ENCODE peak calls at places on chromosomes 4 and X, in four cellular contexts. R, I, C and V are unnamed samples.

GRCh38 chrX:24647257-24648058 is at the start of gene PCYT1B:
- DNase-seq in C (peak; percentile 6), R (peak; percentile 68), I (peak; percentile 71), V (peak; percentile 45)

GRCh38 chr4:5378002-5378401 is 326.7 kb downstream of the STK32B start:
- DNase-seq in I (no peak), R (no peak), C (no peak), V (no peak)

GRCh38 chr4:106987314-106987713 is 48.8 kb downstream of the DKK2 start:
- DNase-seq in R (no peak), C (no peak), I (no peak), V (no peak)

GRCh38 chr4:152556814-152557213 is 20.9 kb upstream of the FBXW7 start:
- DNase-seq in I (no peak), R (no peak), C (no peak), V (no peak)

GRCh38 chr4:21742326-21742725 is 206.2 kb downstream of the KCNIP4 start:
- DNase-seq in C (no peak), R (no peak), I (no peak), V (no peak)

GRCh38 chr4:6956434-6957147 is 47.0 kb downstream of the TBC1D14 start:
- DNase-seq in I (no peak), R (no peak), C (no peak), V (no peak)

GRCh38 chr4:7788687-7789425 is 150.8 kb downstream of the AFAP1 start:
- DNase-seq in I (peak; percentile 33), C (no peak), R (no peak), V (peak; percentile 47)

GRCh38 chr4:124931050-124931449 is 218.5 kb upstream of the ANKRD50 start:
- DNase-seq in R (peak; percentile 79), C (no peak), I (no peak), V (no peak)

GRCh38 chrX:32644476-32644875 is 566.9 kb downstream of the DMD start:
- DNase-seq in I (no peak), C (no peak), R (no peak), V (no peak)

GRCh38 chrX:130636277-130636676 is 234.5 kb downstream of the RBMX2 start:
- DNase-seq in I (no peak), C (no peak), R (no peak), V (no peak)

GRCh38 chrX:44731160-44731559 is 112.7 kb upstream of the DUSP21 start:
- DNase-seq in I (no peak), C (peak; percentile 31), R (peak; percentile 60), V (no peak)

GRCh38 chrX:16946971-16947562 is 609 bp downstream of the REPS2 start:
- DNase-seq in I (no peak), C (no peak), R (no peak), V (no peak)

GRCh38 chr4:8105303-8106100 is 53.1 kb downstream of the ABLIM2 start:
- DNase-seq in I (no peak), R (no peak), C (no peak), V (no peak)

GRCh38 chr4:140996757-140997156 is 136.5 kb downstream of the RNF150 start:
- DNase-seq in R (peak; percentile 44), I (no peak), C (no peak), V (no peak)

GRCh38 chrX:94751611-94752010 is 1077.6 kb downstream of the FAM133A start:
- DNase-seq in C (no peak), R (no peak), I (no peak), V (no peak)

GRCh38 chr4:47011189-47011518 is 17.8 kb upstream of the GABRA4 start:
- DNase-seq in R (no peak), C (no peak), I (no peak), V (no peak)

GRCh38 chrX:134172588-134173259 is 64.3 kb upstream of the CCDC160 start:
- DNase-seq in C (peak; percentile 5), I (no peak), R (peak; percentile 15), V (no peak)

GRCh38 chr4:10161146-10161545 is 44.5 kb upstream of the WDR1 start:
- DNase-seq in R (no peak), I (no peak), C (no peak), V (no peak)

GRCh38 chr4:48790581-48790980 is 10.5 kb upstream of the FRYL start:
- DNase-seq in I (no peak), R (no peak), C (no peak), V (no peak)

DNA sequence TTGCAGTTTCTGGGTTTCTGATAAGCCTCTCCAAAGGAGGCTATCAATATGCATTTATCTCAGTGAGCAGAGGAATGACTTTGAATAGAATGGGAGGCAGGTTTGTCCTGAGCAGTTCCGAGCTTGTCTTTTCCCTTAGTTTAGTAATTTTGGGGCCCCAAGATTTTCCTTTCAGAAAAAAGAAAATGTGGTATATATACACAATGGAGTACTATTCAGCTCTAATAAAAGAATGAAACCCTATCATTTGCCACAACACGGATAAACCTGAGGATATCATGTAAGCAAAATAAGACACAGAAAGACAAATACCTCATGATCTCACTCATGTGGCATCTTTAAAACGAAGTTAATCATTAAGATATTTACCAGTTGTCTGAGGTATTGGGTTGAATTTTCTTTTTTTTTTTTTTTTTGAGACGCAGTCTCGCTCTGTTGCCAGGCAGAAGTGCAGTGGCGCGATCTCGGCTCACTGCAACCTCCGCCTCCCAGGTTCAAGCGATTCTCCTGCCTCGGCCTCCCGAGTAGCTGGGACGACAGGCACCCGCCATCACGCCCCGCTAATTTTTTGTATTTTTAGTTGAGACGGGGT is 532 bp downstream of the ZNF721 start:
- DNase-seq in R (peak; percentile 3), I (no peak), C (no peak), V (no peak)
- TF ChIP-seq CTCF in R (no peak), I (no peak), C (no peak), V (no peak)

DNA sequence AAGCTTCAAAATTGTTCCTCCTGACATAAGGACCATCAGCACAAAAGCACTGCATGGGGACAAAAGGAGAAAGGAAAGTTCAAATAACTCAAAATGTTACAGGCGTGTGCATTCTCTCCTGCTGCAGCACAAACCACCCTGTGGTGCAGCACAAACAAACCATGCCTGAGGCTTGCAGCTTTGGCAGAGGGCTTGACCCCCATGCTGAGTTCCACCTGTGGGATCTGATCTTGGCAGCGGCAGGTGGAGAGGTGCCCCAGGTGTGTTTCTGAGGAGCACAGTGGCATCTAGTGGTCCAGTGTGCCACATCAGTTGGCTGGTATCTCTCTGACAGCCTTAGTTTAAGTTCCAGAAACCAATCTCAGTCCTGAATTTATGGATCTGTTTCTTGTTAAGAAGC is 164.6 kb downstream of the SOWAHB start:
- DNase-seq in R (no peak), I (no peak), C (peak; percentile 39), V (no peak)
- TF ChIP-seq CTCF in R (peak; percentile 1), I (no peak), C (peak; percentile 40), V (no peak)

DNA sequence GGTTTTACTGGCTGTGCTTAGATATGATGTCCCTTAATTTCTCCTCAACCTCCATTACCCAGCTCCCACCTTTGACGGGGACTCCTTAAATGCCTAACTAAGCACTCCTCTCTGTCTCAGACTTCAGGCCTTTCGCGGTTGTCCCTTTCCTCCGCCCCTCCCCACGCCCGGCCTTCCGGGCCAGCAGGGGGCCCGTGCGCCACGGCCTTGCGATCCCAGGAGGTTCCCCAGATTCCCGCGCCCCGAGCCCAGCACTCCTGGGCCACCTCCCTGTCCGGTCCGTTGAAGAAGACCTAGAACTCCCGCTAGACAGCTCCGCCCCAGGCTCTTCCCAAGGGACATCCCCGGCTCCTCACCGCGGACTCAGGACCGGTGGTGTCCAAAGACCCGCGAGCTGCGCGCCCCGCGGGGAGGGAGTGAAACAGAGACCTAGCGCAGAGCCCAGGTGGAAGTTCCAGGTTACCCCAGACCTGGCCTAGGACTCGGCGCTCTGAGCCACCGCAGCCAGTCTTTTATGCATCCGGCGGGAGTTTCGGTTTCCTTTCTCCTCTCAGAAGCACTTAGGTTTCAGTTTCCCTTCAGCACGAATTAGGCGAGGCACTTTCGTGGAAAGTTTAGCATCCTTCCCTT is at the start of gene DDX60:
- DNase-seq in I (peak; percentile 84), C (peak; percentile 69), R (peak; percentile 85), V (peak; percentile 80)
- TF ChIP-seq CTCF in I (peak; percentile 41), C (peak; percentile 45), R (peak; percentile 52), V (peak; percentile 69)

GRCh38 chr4:57448452-57448851 is 338.3 kb upstream of the IGFBP7 start:
- DNase-seq in R (no peak), I (no peak), C (no peak), V (no peak)

GRCh38 chr4:57437649-57438048 is 327.5 kb upstream of the IGFBP7 start:
- DNase-seq in R (no peak), C (no peak), I (no peak), V (no peak)

GRCh38 chr4:57442241-57442640 is 332.1 kb upstream of the IGFBP7 start:
- DNase-seq in R (no peak), I (no peak), C (no peak), V (no peak)

GRCh38 chr4:57443308-57444243 is 333.4 kb upstream of the IGFBP7 start:
- DNase-seq in R (no peak), C (no peak), I (peak; percentile 47), V (no peak)

GRCh38 chr4:57442834-57443291 is 332.7 kb upstream of the IGFBP7 start:
- DNase-seq in C (peak; percentile 44), I (peak; percentile 31), R (peak; percentile 33), V (peak; percentile 24)
- TF ChIP-seq CTCF in C (peak; percentile 86), I (peak; percentile 55), R (peak; percentile 66), V (peak; percentile 44)

GRCh38 chr4:26362745-26363439 is 42.1 kb downstream of the RBPJ start:
- DNase-seq in I (no peak), C (no peak), R (no peak), V (no peak)
- TF ChIP-seq CTCF in I (no peak), C (no peak), R (no peak), V (no peak)